ENCODE peak calls at places on chromosomes 11 and 22, in ten cellular contexts. S, C, F, R, D, M, J, I, V and K are unnamed samples.

GRCh38 chr11:14577835-14578529 is 57.8 kb upstream of the PSMA1 start:
- DNase-seq in S (no peak), C (no peak), F (no peak), R (no peak), D (no peak), M (no peak), J (no peak), I (no peak), V (no peak), K (no peak)

GRCh38 chr22:50260801-50261614 is 475 bp downstream of the MAPK12 start:
- DNase-seq in S (no peak), C (peak), F (no peak), R (peak), D (peak), M (peak), J (peak), I (peak), V (no peak), K (no peak)

GRCh38 chr11:103491777-103492176 is 382.6 kb downstream of the DYNC2H1 start:
- DNase-seq in S (no peak), C (peak), F (no peak), R (no peak), D (no peak), M (peak), J (no peak), I (no peak), V (no peak), K (peak)

GRCh38 chr22:30717331-30717921 is 22.8 kb downstream of the OSBP2 start:
- DNase-seq in S (no peak), C (peak), F (no peak), R (peak), D (peak), M (peak), J (no peak), I (peak), V (peak), K (peak)

GRCh38 chr11:205221-206001 is 1.8 kb downstream of the BET1L start:
- DNase-seq in S (no peak), C (no peak), F (peak), R (no peak), D (no peak), M (no peak), J (no peak), I (no peak), V (no peak), K (no peak)

GRCh38 chr11:17571431-17572358 is 24.6 kb downstream of the OTOG start:
- DNase-seq in S (no peak), C (no peak), F (no peak), R (no peak), D (no peak), M (no peak), J (peak), I (no peak), V (no peak), K (no peak)

GRCh38 chr11:118054712-118055640 is 21.9 kb upstream of the TMPRSS4 start:
- DNase-seq in S (no peak), C (no peak), F (peak), R (no peak), D (no peak), M (no peak), J (peak), I (no peak), V (no peak), K (no peak)

GRCh38 chr11:110715541-110715940 is 3.3 kb upstream of the ARHGAP20 start:
- DNase-seq in S (no peak), C (peak), F (no peak), R (peak), D (peak), M (no peak), J (no peak), I (peak), V (no peak), K (peak)

GRCh38 chr11:19769820-19770219 is 57.2 kb downstream of the NAV2 start:
- DNase-seq in S (no peak), C (peak), F (no peak), R (peak), D (peak), M (peak), J (no peak), I (peak), V (peak), K (no peak)

GRCh38 chr11:14306481-14306880 is 52.5 kb downstream of the RRAS2 start:
- DNase-seq in S (no peak), C (no peak), F (no peak), R (no peak), D (no peak), M (peak), J (no peak), I (no peak), V (no peak), K (no peak)

GRCh38 chr11:111334495-111335123 is 36.3 kb downstream of the POU2AF3 start:
- DNase-seq in S (no peak), C (no peak), F (no peak), R (peak), D (no peak), M (peak), J (no peak), I (no peak), V (no peak), K (no peak)

GRCh38 chr11:64610596-64610995 is 19.6 kb downstream of the SLC22A12 start:
- DNase-seq in S (no peak), C (no peak), F (no peak), R (no peak), D (no peak), M (no peak), J (no peak), I (no peak), V (no peak), K (no peak)

GRCh38 chr11:77147668-77148321 is 19.7 kb downstream of the MYO7A start:
- DNase-seq in S (peak), C (no peak), F (no peak), R (no peak), D (no peak), M (no peak), J (no peak), I (no peak), V (no peak), K (no peak)

GRCh38 chr22:33710326-33710725 is 209.9 kb downstream of the LARGE1 start:
- DNase-seq in S (no peak), C (no peak), F (no peak), R (no peak), D (no peak), M (no peak), J (no peak), I (peak), V (peak), K (no peak)

GRCh38 chr11:25890626-25891250 is 441.2 kb upstream of the ANO3 start:
- DNase-seq in S (no peak), C (no peak), F (no peak), R (peak), D (no peak), M (no peak), J (no peak), I (no peak), V (no peak), K (no peak)

GRCh38 chr11:106706355-106706754 is 311.9 kb downstream of the GUCY1A2 start:
- DNase-seq in S (no peak), C (peak), F (no peak), R (peak), D (no peak), M (peak), J (no peak), I (peak), V (peak), K (peak)

GRCh38 chr11:113195728-113196127 is 118.7 kb upstream of the TTC12 start:
- DNase-seq in S (no peak), C (no peak), F (no peak), R (no peak), D (no peak), M (no peak), J (no peak), I (no peak), V (no peak), K (no peak)

GRCh38 chr11:37378989-37379388 is 781.0 kb upstream of the RAG2 start:
- DNase-seq in S (no peak), C (no peak), F (no peak), R (no peak), D (no peak), M (no peak), J (no peak), I (no peak), V (no peak), K (no peak)

GRCh38 chr11:120394119-120394518 is 57.9 kb downstream of the ARHGEF12 start:
- DNase-seq in S (no peak), C (no peak), F (no peak), R (no peak), D (no peak), M (no peak), J (no peak), I (no peak), V (no peak), K (no peak)

GRCh38 chr22:18114495-18114894 is 3.9 kb downstream of the TUBA8 start:
- DNase-seq in S (no peak), C (no peak), F (no peak), R (no peak), D (no peak), M (no peak), J (no peak), I (no peak), V (no peak), K (no peak)

GRCh38 chr11:110428956-110429613 is 663 bp upstream of the FDX1 start:
- DNase-seq in S (no peak), C (no peak), F (no peak), R (no peak), D (no peak), M (no peak), J (no peak), I (no peak), V (no peak), K (peak)

GRCh38 chr11:83326326-83326725 is 40.2 kb upstream of the CCDC90B start:
- DNase-seq in S (no peak), C (no peak), F (no peak), R (no peak), D (no peak), M (no peak), J (no peak), I (no peak), V (no peak), K (no peak)

GRCh38 chr22:30890689-30891442 is 77.7 kb downstream of the MORC2 start:
- DNase-seq in S (peak), C (peak), F (no peak), R (peak), D (peak), M (peak), J (peak), I (peak), V (no peak), K (peak)

GRCh38 chr11:94402355-94402754 is 1.1 kb upstream of the GPR83 start:
- DNase-seq in S (no peak), C (no peak), F (no peak), R (no peak), D (no peak), M (peak), J (no peak), I (no peak), V (no peak), K (peak)

GRCh38 chr22:35870517-35871275 is 153.0 kb downstream of the APOL5 start:
- DNase-seq in S (no peak), C (no peak), F (no peak), R (no peak), D (no peak), M (no peak), J (no peak), I (no peak), V (no peak), K (no peak)

GRCh38 chr11:76653674-76654309 is 16.8 kb downstream of the LRRC32 start:
- DNase-seq in S (no peak), C (peak), F (no peak), R (no peak), D (peak), M (no peak), J (no peak), I (peak), V (peak), K (no peak)

GRCh38 chr11:22163394-22163797 is 29.5 kb upstream of the ANO5 start:
- DNase-seq in S (no peak), C (peak), F (no peak), R (peak), D (no peak), M (no peak), J (no peak), I (no peak), V (no peak), K (peak)

GRCh38 chr11:30774451-30774850 is 188.3 kb upstream of the MPPED2 start:
- DNase-seq in S (no peak), C (no peak), F (no peak), R (no peak), D (no peak), M (no peak), J (no peak), I (no peak), V (no peak), K (no peak)

GRCh38 chr11:15695096-15695721 is 580.5 kb downstream of the INSC start:
- DNase-seq in S (no peak), C (no peak), F (no peak), R (no peak), D (no peak), M (no peak), J (no peak), I (no peak), V (no peak), K (no peak)

GRCh38 chr11:1120532-1121342 is 37.0 kb upstream of the MUC5AC start:
- DNase-seq in S (no peak), C (no peak), F (no peak), R (no peak), D (no peak), M (no peak), J (peak), I (no peak), V (no peak), K (no peak)